ENCODE peak calls at places on chromosomes 1 and 21, in eight cellular contexts. T, O, V, B, H, C, K and A are unnamed samples. For H3K36me3, the result is how much of the 10 kb centered on the place peaks cover.

GRCh38 chr1:240092301-240093119 is 827 bp downstream of the FMN2 start:
- DNase-seq in T (peak), O (peak), V (no peak), B (peak), H (peak), C (no peak), K (no peak), A (no peak)

GRCh38 chr1:151992345-151993083 is 1.1 kb downstream of the S100A10 start:
- DNase-seq in T (peak), O (peak), V (no peak), B (peak), H (peak), C (peak), K (peak), A (peak)

GRCh38 chr1:246597340-246597739 is 31.1 kb downstream of the CNST start:
- DNase-seq in T (peak), O (peak), V (no peak), B (peak), H (no peak), C (peak), K (peak), A (no peak)

GRCh38 chr1:182602945-182603645 is 1.1 kb downstream of the RGS16 start:
- DNase-seq in T (no peak), O (no peak), V (no peak), B (no peak), H (no peak), C (peak), K (no peak), A (no peak)

GRCh38 chr1:223123238-223123976 is 19.6 kb downstream of the TLR5 start:
- DNase-seq in T (peak), O (peak), V (peak), B (peak), H (peak), C (peak), K (peak), A (no peak)

GRCh38 chr1:6208723-6209660 is 3.1 kb downstream of the RNF207 start:
- DNase-seq in T (no peak), O (no peak), V (no peak), B (peak), H (peak), C (no peak), K (peak), A (no peak)

GRCh38 chr1:228268891-228269285 is 61.0 kb downstream of the OBSCN start:
- DNase-seq in T (no peak), O (no peak), V (no peak), B (peak), H (no peak), C (peak), K (peak), A (no peak)

GRCh38 chr1:21295059-21295401 is 4.8 kb upstream of the ECE1 start:
- DNase-seq in T (no peak), O (peak), V (no peak), B (peak), H (no peak), C (no peak), K (no peak), A (no peak)

GRCh38 chr21:42010507-42011493 is 640 bp upstream of the ZBTB21 start:
- DNase-seq in T (no peak), O (peak), V (peak), B (no peak), H (peak), C (no peak), K (no peak), A (no peak)

GRCh38 chr21:42009831-42010506 is at the start of gene ZBTB21:
- DNase-seq in T (peak), O (peak), V (peak), B (peak), H (peak), C (peak), K (peak), A (peak)

GRCh38 chr21:42007541-42007940 is 2.6 kb downstream of the ZBTB21 start:
- DNase-seq in T (no peak), O (no peak), V (no peak), B (no peak), H (no peak), C (no peak), K (no peak), A (no peak)

GRCh38 chr21:42006765-42007164 is 3.4 kb downstream of the ZBTB21 start:
- DNase-seq in T (no peak), O (no peak), V (no peak), B (no peak), H (no peak), C (no peak), K (no peak), A (no peak)

GRCh38 chr21:42009018-42009830 is 936 bp downstream of the ZBTB21 start:
- DNase-seq in T (peak), O (peak), V (peak), B (peak), H (peak), C (peak), K (peak), A (no peak)
- TF ChIP-seq CTCF in T (peak), O (no peak), V (peak), B (peak), H (no peak), C (no peak), K (no peak), A (peak)

GRCh38 chr1:100277866-100278265 is 11.8 kb downstream of the RTCA start:
- DNase-seq in T (no peak), O (no peak), V (peak), B (no peak), H (no peak), C (no peak), K (no peak), A (no peak)
- H3K36me3 ChIP-seq in T (half or more), O (half or more), V (under half), B (under half), H (half or more), C (half or more), K (half or more), A (under half)

GRCh38 chr1:153827168-153827964 is 52.2 kb downstream of the SLC27A3 start:
- DNase-seq in T (no peak), O (no peak), V (no peak), B (no peak), H (peak), C (no peak), K (no peak), A (no peak)
- TF ChIP-seq CTCF in T (no peak), O (peak), V (peak), B (no peak), H (no peak), C (no peak), K (no peak), A (no peak)

GRCh38 chr21:37231247-37231645 is 35.9 kb downstream of the VPS26C start:
- DNase-seq in T (no peak), O (no peak), V (no peak), B (no peak), H (no peak), C (no peak), K (no peak), A (no peak)

GRCh38 chr21:37232274-37233018 is 34.7 kb downstream of the VPS26C start:
- DNase-seq in T (no peak), O (no peak), V (peak), B (no peak), H (no peak), C (no peak), K (no peak), A (no peak)

GRCh38 chr21:37228003-37228400 is 39.1 kb downstream of the VPS26C start:
- DNase-seq in T (no peak), O (no peak), V (no peak), B (no peak), H (no peak), C (no peak), K (no peak), A (no peak)

GRCh38 chr21:37231671-37232070 is 35.5 kb downstream of the VPS26C start:
- DNase-seq in T (no peak), O (no peak), V (no peak), B (no peak), H (no peak), C (no peak), K (no peak), A (no peak)

DNA sequence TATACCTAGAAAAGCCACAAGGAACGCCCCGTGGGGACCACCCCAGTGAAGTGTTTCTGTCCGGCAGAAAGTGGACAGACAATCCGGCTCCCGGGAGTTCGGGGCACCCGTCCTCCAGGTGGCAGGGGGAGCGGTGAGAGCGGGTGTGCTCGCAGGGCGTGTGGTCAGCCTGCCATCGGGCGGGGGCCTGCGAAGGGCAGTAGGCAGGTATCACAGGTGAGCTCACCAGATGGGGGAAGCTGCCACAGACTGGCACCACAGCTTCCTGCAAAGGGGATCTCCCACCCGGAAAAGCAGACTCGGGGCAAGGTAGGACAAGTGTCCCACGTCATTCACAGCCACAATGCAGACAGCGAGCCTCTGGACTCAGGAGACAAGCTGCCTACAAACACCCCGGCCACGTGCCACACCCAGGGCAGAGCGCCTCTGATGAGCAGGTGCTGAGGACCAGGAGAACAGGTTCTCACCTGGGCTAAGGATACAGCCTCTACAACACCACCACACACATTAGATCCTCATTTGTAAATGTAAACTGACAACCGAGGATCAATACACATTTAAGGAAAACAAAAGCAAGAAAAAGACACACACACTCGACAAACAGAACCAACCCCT is 36.4 kb downstream of the VPS26C start:
- DNase-seq in T (no peak), O (no peak), V (no peak), B (no peak), H (no peak), C (no peak), K (no peak), A (no peak)
- H3K36me3 ChIP-seq in T (under half), O (under half), V (under half), B (half or more), H (under half), C (half or more), K (half or more), A (under half)

GRCh38 chr1:235307158-235308124 is 20.5 kb downstream of the ARID4B start:
- DNase-seq in T (no peak), O (no peak), V (no peak), B (peak), H (no peak), C (no peak), K (no peak), A (no peak)
- TF ChIP-seq CTCF in T (no peak), O (no peak), V (no peak), B (no peak), H (no peak), C (no peak), K (no peak), A (no peak)

DNA sequence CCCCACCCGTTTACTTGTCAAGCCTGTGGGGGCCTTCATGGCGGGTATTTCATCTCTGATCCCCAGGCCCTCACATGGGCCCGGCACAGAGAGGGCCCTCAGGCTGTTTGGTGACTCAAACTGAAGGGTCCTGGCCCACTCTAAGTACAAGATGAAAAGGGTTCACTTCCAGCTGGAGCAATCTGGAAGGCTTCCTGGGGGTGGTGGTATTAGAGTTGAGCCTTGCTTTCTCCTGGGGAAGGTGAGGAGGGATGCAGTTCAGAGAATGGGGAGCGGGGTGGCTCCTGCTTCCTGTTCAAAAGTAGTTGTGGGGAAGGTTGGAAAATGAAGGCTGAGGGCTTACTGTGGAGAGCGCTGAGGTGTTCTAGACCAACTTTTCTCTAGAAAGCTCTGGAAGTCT is 47.7 kb downstream of the DHRS3 start:
- DNase-seq in T (no peak), O (no peak), V (no peak), B (no peak), H (no peak), C (no peak), K (no peak), A (no peak)
- H3K36me3 ChIP-seq in T (half or more), O (under half), V (under half), B (under half), H (under half), C (half or more), K (half or more), A (under half)

GRCh38 chr1:109704173-109704572 is 7.9 kb upstream of the GSTM5 start:
- DNase-seq in T (no peak), O (no peak), V (no peak), B (peak), H (peak), C (no peak), K (no peak), A (no peak)
- TF ChIP-seq CTCF in T (peak), O (no peak), V (no peak), B (no peak), H (peak), C (no peak), K (no peak), A (no peak)